ENCODE peak calls at places on chromosome 14, in four cellular contexts. R is RPMI8226, Y is endothelial cell, Q is mucosa of descending colon. T is an unnamed sample.
A peak's percentile ranks its signal among the peaks of the same experiment; 100 is the strongest.

GRCh38 chr14:100077441-100077840 is 12.2 kb downstream of the EVL start:
- DNase-seq in R (no peak), Y (no peak), Q (no peak), T (no peak)

GRCh38 chr14:94581127-94581999 is at the start of gene SERPINA5:
- DNase-seq in R (peak; percentile 8), Y (peak; percentile 5), Q (no peak), T (no peak)

GRCh38 chr14:53890611-53891091 is 66.0 kb downstream of the BMP4 start:
- DNase-seq in R (no peak), Y (no peak), Q (no peak), T (no peak)

GRCh38 chr14:54809767-54810166 is 92.9 kb downstream of the GCH1 start:
- DNase-seq in R (no peak), Y (no peak), Q (no peak), T (no peak)

GRCh38 chr14:65290830-65291229 is 121.7 kb upstream of the FUT8 start:
- DNase-seq in R (no peak), Y (no peak), Q (no peak), T (no peak)

GRCh38 chr14:89190779-89191513 is 226.1 kb downstream of the FOXN3 start:
- DNase-seq in R (no peak), Y (no peak), Q (no peak), T (no peak)

GRCh38 chr14:27845241-27845850 is 921.2 kb upstream of the FOXG1 start:
- DNase-seq in R (no peak), Y (no peak), Q (peak; percentile 43), T (no peak)

GRCh38 chr14:88168498-88169165 is 154.4 kb downstream of the KCNK10 start:
- DNase-seq in R (peak; percentile 39), Y (peak; percentile 28), Q (no peak), T (no peak)

GRCh38 chr14:76954371-76954770 is 74.1 kb downstream of the IRF2BPL start:
- DNase-seq in R (no peak), Y (no peak), Q (no peak), T (no peak)

GRCh38 chr14:65412881-65413738 is 580 bp downstream of the FUT8 start:
- DNase-seq in R (peak; percentile 71), Y (no peak), Q (no peak), T (peak; percentile 94)

GRCh38 chr14:78700236-78700635 is 530.1 kb downstream of the NRXN3 start:
- DNase-seq in R (no peak), Y (no peak), Q (no peak), T (no peak)

GRCh38 chr14:72495668-72496067 is 398.2 kb downstream of the DPF3 start:
- DNase-seq in R (no peak), Y (no peak), Q (no peak), T (peak; percentile 20)

GRCh38 chr14:100440207-100440631 is 117.1 kb downstream of the SLC25A47 start:
- DNase-seq in R (peak; percentile 20), Y (peak; percentile 55), Q (peak; percentile 80), T (peak; percentile 66)

GRCh38 chr14:77609902-77610301 is 6.5 kb downstream of the SPTLC2 start:
- DNase-seq in R (no peak), Y (no peak), Q (no peak), T (no peak)

GRCh38 chr14:89185919-89186849 is 230.8 kb downstream of the FOXN3 start:
- DNase-seq in R (no peak), Y (no peak), Q (no peak), T (no peak)

GRCh38 chr14:76977793-76978730 is 50.4 kb downstream of the IRF2BPL start:
- DNase-seq in R (no peak), Y (no peak), Q (peak; percentile 82), T (peak; percentile 94)

GRCh38 chr14:68789002-68789797 is 3.7 kb downstream of the ZFP36L1 start:
- DNase-seq in R (peak; percentile 71), Y (peak; percentile 55), Q (peak; percentile 92), T (peak; percentile 97)